ENCODE peak calls at places on chromosomes 13 and 19, in six cellular contexts. R is mucosa of descending colon; Y is CD8-positive, alpha-beta T cell; A is fibroblast of lung; O is transverse colon; G is aorta. Q is an unnamed sample. For H3K4me1, the result is how much of the 10 kb centered on the place peaks cover.

GRCh38 chr19:4140237-4140711 is 13.2 kb upstream of the CREB3L3 start:
- DNase-seq in Y (peak), O (peak), G (no peak), A (peak), R (peak), Q (no peak)

GRCh38 chr13:114078501-114079451 is 53.6 kb downstream of the RASA3 start:
- DNase-seq in R (peak), G (peak), Y (peak), A (peak), O (peak), Q (no peak)

GRCh38 chr19:18090545-18091216 is 3.9 kb upstream of the IL12RB1 start:
- DNase-seq in Y (no peak), O (no peak), A (no peak), G (no peak), R (no peak), Q (no peak)

GRCh38 chr19:7911509-7912143 is 3.0 kb upstream of the TGFBR3L start:
- DNase-seq in A (no peak), R (peak), O (no peak), Y (no peak), G (peak), Q (no peak)

GRCh38 chr19:20325151-20325550 is 158.1 kb downstream of the ZNF486 start:
- DNase-seq in R (no peak), O (no peak), Y (no peak), G (no peak), A (no peak), Q (no peak)

GRCh38 chr13:101576452-101576851 is 124.0 kb downstream of the ITGBL1 start:
- DNase-seq in O (no peak), G (no peak), Y (no peak), A (peak), R (no peak), Q (no peak)

GRCh38 chr19:17541184-17541759 is 14.2 kb upstream of the COLGALT1 start:
- DNase-seq in G (no peak), O (no peak), R (no peak), Y (no peak), A (no peak), Q (no peak)

GRCh38 chr19:49555600-49556411 is 24.6 kb downstream of the NOSIP start:
- DNase-seq in Y (peak), R (peak), O (peak), A (peak), G (peak), Q (peak)

GRCh38 chr13:111040821-111041220 is 74.3 kb upstream of the ARHGEF7 start:
- DNase-seq in G (no peak), R (no peak), Y (no peak), A (no peak), O (no peak), Q (no peak)

GRCh38 chr19:42467437-42467760 is 24.7 kb upstream of the CXCL17 start:
- DNase-seq in O (peak), A (no peak), G (no peak), Y (no peak), R (no peak), Q (no peak)

GRCh38 chr13:73513751-73514150 is 454.9 kb downstream of the KLF5 start:
- DNase-seq in G (no peak), Y (no peak), A (no peak), O (no peak), R (no peak), Q (no peak)

GRCh38 chr13:111861766-111862366 is 205.1 kb upstream of the SOX1 start:
- DNase-seq in G (no peak), O (no peak), R (no peak), Y (no peak), A (no peak), Q (no peak)

GRCh38 chr19:43966079-43966694 is 15.2 kb downstream of the ZNF221 start:
- DNase-seq in Y (no peak), O (no peak), G (no peak), A (peak), R (no peak), Q (no peak)

GRCh38 chr13:113573065-113573464 is 11.5 kb upstream of the TFDP1 start:
- DNase-seq in G (no peak), A (no peak), O (no peak), Y (no peak), R (no peak), Q (no peak)

GRCh38 chr19:51546650-51547396 is 15.4 kb upstream of the SIGLEC6 start:
- DNase-seq in A (no peak), Y (no peak), R (no peak), G (no peak), O (no peak), Q (no peak)

GRCh38 chr19:46635920-46636761 is at the start of gene GNG8:
- DNase-seq in G (no peak), A (no peak), Y (peak), R (no peak), O (no peak), Q (peak)

GRCh38 chr19:7456964-7457541 is 31.8 kb downstream of the PEX11G start:
- DNase-seq in A (no peak), O (no peak), G (no peak), Y (no peak), R (no peak), Q (no peak)

GRCh38 chr19:33726756-33727155 is 69.9 kb upstream of the KCTD15 start:
- DNase-seq in O (no peak), A (no peak), R (no peak), Y (no peak), G (no peak), Q (no peak)

GRCh38 chr19:43445426-43445825 is 20.0 kb downstream of the LYPD3 start:
- DNase-seq in R (no peak), G (no peak), O (no peak), Y (no peak), A (no peak), Q (no peak)

GRCh38 chr19:57068921-57069697 is 50.7 kb upstream of the USP29 start:
- DNase-seq in R (no peak), Y (no peak), A (no peak), G (no peak), O (no peak), Q (no peak)

GRCh38 chr13:43114504-43114903 is 91.1 kb downstream of the DNAJC15 start:
- DNase-seq in A (no peak), Y (no peak), G (no peak), R (no peak), O (no peak), Q (no peak)

GRCh38 chr19:50328257-50329145 is 676 bp downstream of the KCNC3 start:
- DNase-seq in A (no peak), Y (no peak), G (no peak), R (peak), O (no peak), Q (no peak)

GRCh38 chr13:71864981-71865857 is 1.8 kb downstream of the DACH1 start:
- DNase-seq in O (peak), R (peak), G (peak), Y (no peak), A (peak), Q (no peak)

GRCh38 chr13:65856464-65856863 is 1373.7 kb downstream of the PCDH9 start:
- DNase-seq in Y (no peak), R (no peak), A (peak), G (no peak), O (no peak), Q (no peak)

GRCh38 chr13:30551194-30551593 is 66.5 kb upstream of the USPL1 start:
- DNase-seq in G (no peak), O (no peak), A (peak), Y (peak), R (no peak), Q (peak)

GRCh38 chr13:19596960-19597361 is 35.6 kb upstream of the TPTE2 start:
- DNase-seq in A (peak), R (no peak), Y (no peak), O (no peak), G (no peak), Q (no peak)

GRCh38 chr13:77692746-77693448 is 4.6 kb upstream of the SLAIN1 start:
- DNase-seq in R (no peak), O (no peak), G (no peak), A (no peak), Y (no peak), Q (no peak)

DNA sequence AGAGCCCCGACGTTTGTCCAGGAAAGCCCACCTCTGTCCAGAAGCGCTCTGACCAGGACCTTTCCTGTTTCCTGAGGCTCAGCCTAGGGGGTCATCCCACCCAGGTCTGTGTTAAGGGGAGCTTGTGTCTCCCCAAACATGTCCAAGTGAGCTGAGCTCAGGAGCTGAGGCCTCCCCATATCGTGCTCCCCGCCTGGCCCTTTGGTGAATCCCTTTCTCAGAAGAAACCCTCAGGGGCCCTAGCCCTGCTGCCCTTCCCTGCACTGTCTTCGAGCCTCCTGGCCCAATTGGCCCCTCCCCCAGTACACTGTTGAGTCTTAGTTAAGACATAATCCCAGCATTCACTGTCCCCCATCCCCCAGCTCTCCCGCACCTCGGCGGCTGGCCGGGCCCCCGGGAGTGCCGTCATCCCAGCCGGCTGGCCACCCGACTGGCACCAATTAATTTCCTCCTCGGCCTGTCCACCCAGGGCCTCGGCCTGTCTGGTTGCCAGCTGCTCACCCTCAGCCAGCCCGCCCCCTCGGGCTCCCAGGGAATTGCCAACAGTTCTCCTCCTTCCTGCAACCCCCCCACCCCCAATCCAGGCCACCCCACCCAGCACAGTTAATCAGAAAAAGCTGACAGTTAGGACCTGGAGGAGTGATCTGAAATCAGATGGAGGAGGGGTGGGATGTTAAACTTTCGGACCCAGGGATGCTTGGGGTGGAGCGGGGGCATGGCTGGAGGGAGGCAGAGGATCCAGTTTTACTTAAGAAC is 13.6 kb downstream of the IER2 start:
- DNase-seq in O (peak), A (peak), R (peak), Y (peak), G (peak), Q (no peak)
- H3K4me1 ChIP-seq in O (half or more), A (under half), R (half or more), Y (half or more), G (under half), Q (half or more)

DNA sequence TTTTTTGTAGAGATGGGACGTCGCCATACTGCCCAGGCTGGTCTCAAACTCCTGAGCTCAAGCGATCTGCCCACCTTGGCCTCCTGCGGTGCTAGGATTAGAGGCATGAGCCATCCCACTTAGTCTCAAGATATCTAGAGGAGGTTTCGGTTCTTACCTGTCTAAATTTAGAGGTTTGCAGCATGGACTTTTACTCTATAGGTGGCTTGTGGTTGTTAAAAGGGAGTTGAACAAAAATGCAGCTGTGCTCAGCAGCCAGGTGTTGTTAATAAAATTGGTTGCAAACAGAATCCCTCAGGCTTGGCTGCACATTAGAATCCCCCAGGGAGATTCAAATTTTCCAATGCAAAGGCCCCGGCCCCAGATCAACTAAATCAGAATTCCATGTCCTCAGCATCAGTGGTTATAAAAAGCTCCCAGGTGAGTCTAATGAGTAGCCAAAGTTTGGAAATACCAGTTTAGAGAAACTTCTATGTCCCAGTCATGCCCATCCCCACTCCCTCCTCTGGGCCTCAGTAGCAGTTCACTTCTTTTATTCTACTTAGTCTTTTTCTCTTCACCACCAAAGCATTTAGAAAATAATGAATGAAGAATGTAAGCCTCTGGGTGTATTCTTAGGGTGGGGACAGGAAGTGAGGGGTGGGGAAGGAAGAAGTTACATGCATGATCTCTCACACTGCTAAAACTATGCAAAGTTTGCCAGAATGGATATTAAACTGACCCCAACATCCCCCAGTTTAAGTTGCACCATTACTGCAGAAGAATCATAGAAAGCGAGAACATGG is 471.0 kb downstream of the COG6 start:
- DNase-seq in G (no peak), O (no peak), Y (no peak), A (no peak), R (no peak), Q (no peak)
- H3K4me3 ChIP-seq in G (no peak), O (no peak), Y (no peak), A (no peak), R (no peak), Q (no peak)

GRCh38 chr19:10290439-10290875 is 705 bp downstream of the ICAM5 start:
- DNase-seq in Y (no peak), G (no peak), O (peak), R (no peak), A (no peak), Q (no peak)
- H3K4me1 ChIP-seq in Y (half or more), G (under half), O (half or more), R (half or more), A (under half), Q (half or more)

GRCh38 chr13:67221630-67222226 is 8.4 kb downstream of the PCDH9 start:
- DNase-seq in O (no peak), G (no peak), Y (no peak), A (no peak), R (no peak), Q (no peak)
- H3K4me3 ChIP-seq in O (no peak), G (no peak), Y (no peak), A (no peak), R (no peak), Q (no peak)

DNA sequence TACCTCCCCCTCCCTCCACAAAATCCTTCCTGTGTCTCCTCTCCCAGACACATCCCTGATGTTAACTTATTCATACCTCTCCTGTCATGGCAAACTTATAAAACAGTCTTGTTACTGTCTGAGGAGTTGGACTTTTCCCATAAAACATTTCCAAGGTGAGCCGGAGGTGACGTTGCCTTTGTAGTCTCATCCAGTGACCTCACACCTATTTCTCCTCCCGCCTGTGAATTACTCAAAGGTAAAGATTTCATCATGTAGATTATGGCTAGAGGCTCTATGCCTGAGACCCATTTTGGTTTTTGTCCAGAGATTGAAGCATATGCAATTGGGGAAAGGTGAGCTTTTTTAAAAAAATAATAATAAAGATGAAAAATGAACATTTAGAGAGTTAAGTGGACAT is 529.0 kb downstream of the MYO16 start:
- DNase-seq in O (no peak), G (no peak), A (no peak), Y (no peak), R (no peak), Q (no peak)
- H3K4me1 ChIP-seq in O (under half), G (under half), A (under half), Y (under half), R (under half), Q (under half)

GRCh38 chr13:67228031-67228430 is 2.1 kb downstream of the PCDH9 start:
- DNase-seq in Y (no peak), O (no peak), G (no peak), R (no peak), A (no peak), Q (no peak)
- H3K4me3 ChIP-seq in Y (no peak), O (no peak), G (no peak), R (no peak), A (no peak), Q (no peak)

DNA sequence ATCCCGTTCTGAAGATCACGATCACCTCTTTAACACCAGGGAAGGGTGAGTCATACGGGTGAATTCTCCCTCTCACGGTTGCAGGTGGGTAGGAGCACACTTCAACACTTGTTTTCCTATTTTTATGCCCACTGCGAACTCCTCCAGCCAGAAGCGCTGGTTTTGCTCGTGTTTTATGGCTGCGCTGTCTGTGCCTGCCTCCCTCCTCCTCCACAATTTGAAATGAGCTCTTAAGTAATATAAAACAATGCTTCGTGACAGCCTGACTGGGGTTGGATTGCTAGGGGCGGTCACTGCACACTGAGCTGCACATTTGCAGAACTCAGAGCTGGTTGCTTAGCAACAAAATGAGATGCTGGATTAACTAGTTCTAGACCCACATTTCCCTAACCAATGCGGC is 12.9 kb downstream of the CCDC70 start:
- DNase-seq in A (no peak), O (no peak), G (no peak), R (no peak), Y (no peak), Q (no peak)
- H3K4me1 ChIP-seq in A (under half), O (under half), G (under half), R (under half), Y (under half), Q (under half)

GRCh38 chr19:5292843-5293606 is 47.6 kb downstream of the PTPRS start:
- DNase-seq in O (peak), R (peak), A (peak), Y (peak), G (peak), Q (no peak)
- H3K4me3 ChIP-seq in O (peak), R (peak), A (peak), Y (peak), G (peak), Q (peak)